ENCODE peak calls at places on chromosomes 5 and 9, in seven cellular contexts. One of them, this sample, is unnamed.

GRCh38 chr9:110179734-110180133 is 28.2 kb downstream of the C9orf152 start:
- DNase-seq in Panc1: no peak
- DNase-seq in K562: no peak
- DNase-seq in H1: no peak
- DNase-seq in GM12878: no peak
- DNase-seq in HepG2: no peak
- DNase-seq in HCT116: no peak
- DNase-seq in this sample: no peak

GRCh38 chr9:121059998-121060636 is 10.0 kb upstream of the C5 start:
- DNase-seq in Panc1: peak; percentile 33
- DNase-seq in GM12878: no peak
- DNase-seq in HCT116: peak; percentile 64
- DNase-seq in H1: no peak
- DNase-seq in K562: peak; percentile 24
- DNase-seq in HepG2: peak; percentile 56
- DNase-seq in this sample: peak; percentile 47

GRCh38 chr9:134669556-134669955 is 28.0 kb downstream of the COL5A1 start:
- DNase-seq in Panc1: no peak
- DNase-seq in HepG2: no peak
- DNase-seq in H1: no peak
- DNase-seq in GM12878: no peak
- DNase-seq in K562: no peak
- DNase-seq in HCT116: no peak
- DNase-seq in this sample: no peak

GRCh38 chr5:118736396-118736795 is 252.0 kb downstream of the DTWD2 start:
- DNase-seq in GM12878: no peak
- DNase-seq in HCT116: no peak
- DNase-seq in H1: no peak
- DNase-seq in K562: no peak
- DNase-seq in HepG2: no peak
- DNase-seq in Panc1: no peak
- DNase-seq in this sample: no peak

GRCh38 chr5:140141241-140141640 is 15.5 kb downstream of the IGIP start:
- DNase-seq in GM12878: no peak
- DNase-seq in HCT116: no peak
- DNase-seq in H1: no peak
- DNase-seq in K562: no peak
- DNase-seq in HepG2: no peak
- DNase-seq in Panc1: no peak
- DNase-seq in this sample: no peak

GRCh38 chr9:134272302-134273023 is 53.8 kb upstream of the RXRA start:
- DNase-seq in HCT116: no peak
- DNase-seq in K562: no peak
- DNase-seq in H1: no peak
- DNase-seq in HepG2: no peak
- DNase-seq in Panc1: no peak
- DNase-seq in GM12878: no peak
- DNase-seq in this sample: no peak

GRCh38 chr9:87657190-87657589 is 68.7 kb upstream of the CTSL start:
- DNase-seq in Panc1: no peak
- DNase-seq in HepG2: no peak
- DNase-seq in K562: no peak
- DNase-seq in GM12878: no peak
- DNase-seq in HCT116: no peak
- DNase-seq in H1: no peak
- DNase-seq in this sample: no peak

GRCh38 chr5:174418809-174419522 is 305.4 kb upstream of the MSX2 start:
- DNase-seq in GM12878: no peak
- DNase-seq in Panc1: no peak
- DNase-seq in K562: no peak
- DNase-seq in HepG2: peak; percentile 7
- DNase-seq in HCT116: peak; percentile 15
- DNase-seq in H1: peak; percentile 65
- DNase-seq in this sample: peak; percentile 39

GRCh38 chr9:18982246-18982589 is 50.8 kb downstream of the SAXO1 start:
- DNase-seq in GM12878: no peak
- DNase-seq in K562: no peak
- DNase-seq in HCT116: no peak
- DNase-seq in H1: no peak
- DNase-seq in Panc1: no peak
- DNase-seq in HepG2: no peak
- DNase-seq in this sample: no peak

GRCh38 chr9:12726795-12727194 is 33.6 kb downstream of the TYRP1 start:
- DNase-seq in HepG2: no peak
- DNase-seq in GM12878: no peak
- DNase-seq in H1: no peak
- DNase-seq in Panc1: no peak
- DNase-seq in K562: no peak
- DNase-seq in HCT116: no peak
- DNase-seq in this sample: no peak

GRCh38 chr5:57501414-57502321 is 19.1 kb upstream of the ACTBL2 start:
- DNase-seq in HCT116: no peak
- DNase-seq in K562: no peak
- DNase-seq in H1: no peak
- DNase-seq in Panc1: no peak
- DNase-seq in HepG2: no peak
- DNase-seq in GM12878: no peak
- DNase-seq in this sample: peak; percentile 16

GRCh38 chr5:15995206-15996052 is 184.2 kb downstream of the MARCHF11 start:
- DNase-seq in Panc1: peak; percentile 8
- DNase-seq in HepG2: peak; percentile 5
- DNase-seq in H1: peak; percentile 48
- DNase-seq in HCT116: no peak
- DNase-seq in GM12878: no peak
- DNase-seq in K562: no peak
- DNase-seq in this sample: peak; percentile 5

GRCh38 chr9:112361602-112362001 is 18.3 kb upstream of the HSDL2 start:
- DNase-seq in Panc1: no peak
- DNase-seq in GM12878: no peak
- DNase-seq in H1: no peak
- DNase-seq in HepG2: peak; percentile 37
- DNase-seq in K562: no peak
- DNase-seq in HCT116: peak; percentile 33
- DNase-seq in this sample: peak; percentile 18

GRCh38 chr5:92761585-92761984 is 819.4 kb downstream of the NR2F1-AS1 start:
- DNase-seq in HepG2: no peak
- DNase-seq in K562: no peak
- DNase-seq in H1: no peak
- DNase-seq in Panc1: no peak
- DNase-seq in GM12878: no peak
- DNase-seq in HCT116: no peak
- DNase-seq in this sample: no peak
- TF ChIP-seq SIN3A in HepG2: no peak
- TF ChIP-seq SIN3A in K562: no peak
- TF ChIP-seq SIN3A in H1: no peak
- TF ChIP-seq SIN3A in Panc1: no peak
- TF ChIP-seq SIN3A in GM12878: no peak
- TF ChIP-seq SIN3A in HCT116: no peak
- TF ChIP-seq SIN3A in this sample: no peak

DNA sequence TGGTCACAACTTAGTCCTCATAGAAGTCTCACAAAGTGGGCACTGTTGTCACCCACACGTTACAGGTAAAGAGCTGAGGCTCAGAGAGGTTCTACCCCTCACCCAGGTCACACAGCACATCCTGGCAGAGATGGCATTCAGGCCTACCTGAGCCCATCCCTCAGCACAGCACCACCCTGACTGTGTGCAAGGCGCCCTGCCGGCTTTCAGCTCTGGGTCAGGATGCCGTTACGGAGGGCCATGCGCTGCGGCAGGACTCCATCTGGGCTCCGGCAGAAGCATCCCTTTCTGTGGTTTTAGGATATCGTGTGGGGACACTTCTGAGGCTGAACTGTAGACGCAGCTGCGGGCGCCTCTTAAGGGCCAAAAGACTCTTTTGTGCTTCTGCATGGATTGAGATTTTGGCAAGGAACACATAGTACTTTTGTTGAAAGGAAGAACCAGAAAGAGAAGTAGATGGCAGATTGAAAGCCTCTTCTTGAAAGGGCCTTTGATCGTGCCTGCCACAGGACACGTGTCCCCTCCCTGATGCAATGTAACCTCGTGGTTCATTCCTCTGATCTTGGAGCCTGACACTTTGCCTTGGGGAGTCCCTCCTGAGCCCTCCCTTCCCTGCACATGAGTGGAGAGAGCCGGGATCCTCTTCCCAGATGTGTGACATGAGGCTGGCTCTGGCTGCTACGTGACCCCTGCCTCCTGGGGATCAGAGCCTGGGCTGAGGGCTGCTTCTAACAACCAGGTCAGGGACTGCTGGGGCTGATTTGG is 31.3 kb downstream of the USP20 start:
- DNase-seq in GM12878: no peak
- DNase-seq in Panc1: no peak
- DNase-seq in K562: no peak
- DNase-seq in H1: no peak
- DNase-seq in HCT116: no peak
- DNase-seq in HepG2: no peak
- DNase-seq in this sample: no peak
- TF ChIP-seq SIN3A in GM12878: no peak
- TF ChIP-seq SIN3A in Panc1: no peak
- TF ChIP-seq SIN3A in K562: no peak
- TF ChIP-seq SIN3A in H1: no peak
- TF ChIP-seq SIN3A in HCT116: no peak
- TF ChIP-seq SIN3A in HepG2: no peak
- TF ChIP-seq SIN3A in this sample: no peak

DNA sequence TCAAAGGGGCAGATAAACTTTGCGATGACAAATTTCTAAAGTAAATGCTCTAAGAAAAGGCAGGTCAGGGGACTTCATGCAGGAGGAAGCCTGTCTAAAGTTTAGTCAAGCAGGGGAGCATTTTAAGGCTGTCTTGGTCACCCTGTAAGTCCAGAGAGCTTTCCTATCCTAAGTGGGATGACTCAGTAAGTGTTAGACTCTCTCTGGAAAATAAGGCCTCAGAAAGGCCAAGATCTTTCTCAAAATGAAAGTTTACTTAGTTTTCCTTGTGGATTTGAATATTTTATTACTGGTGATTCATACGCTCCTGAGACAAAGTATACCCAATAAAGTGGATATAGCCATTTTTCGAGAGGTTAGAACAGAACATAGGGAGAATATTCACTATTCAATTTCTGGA is 806.9 kb upstream of the CDH9 start:
- DNase-seq in K562: no peak
- DNase-seq in HCT116: no peak
- DNase-seq in GM12878: no peak
- DNase-seq in H1: no peak
- DNase-seq in Panc1: no peak
- DNase-seq in HepG2: no peak
- DNase-seq in this sample: no peak
- TF ChIP-seq SIN3A in K562: no peak
- TF ChIP-seq SIN3A in HCT116: no peak
- TF ChIP-seq SIN3A in GM12878: no peak
- TF ChIP-seq SIN3A in H1: no peak
- TF ChIP-seq SIN3A in Panc1: no peak
- TF ChIP-seq SIN3A in HepG2: no peak
- TF ChIP-seq SIN3A in this sample: no peak

GRCh38 chr5:36492998-36493655 is 113.3 kb upstream of the SLC1A3 start:
- DNase-seq in HepG2: no peak
- DNase-seq in Panc1: no peak
- DNase-seq in K562: no peak
- DNase-seq in HCT116: peak; percentile 4
- DNase-seq in GM12878: no peak
- DNase-seq in H1: no peak
- DNase-seq in this sample: no peak

GRCh38 chr5:36489505-36489904 is 116.9 kb upstream of the SLC1A3 start:
- DNase-seq in GM12878: no peak
- DNase-seq in Panc1: no peak
- DNase-seq in H1: no peak
- DNase-seq in HCT116: no peak
- DNase-seq in K562: no peak
- DNase-seq in HepG2: no peak
- DNase-seq in this sample: no peak

GRCh38 chr5:36494756-36495637 is 111.4 kb upstream of the SLC1A3 start:
- DNase-seq in GM12878: no peak
- DNase-seq in HCT116: no peak
- DNase-seq in K562: no peak
- DNase-seq in Panc1: no peak
- DNase-seq in H1: no peak
- DNase-seq in HepG2: no peak
- DNase-seq in this sample: no peak

GRCh38 chr5:36494028-36494427 is 112.4 kb upstream of the SLC1A3 start:
- DNase-seq in Panc1: no peak
- DNase-seq in HCT116: no peak
- DNase-seq in GM12878: no peak
- DNase-seq in H1: no peak
- DNase-seq in HepG2: no peak
- DNase-seq in K562: no peak
- DNase-seq in this sample: no peak

DNA sequence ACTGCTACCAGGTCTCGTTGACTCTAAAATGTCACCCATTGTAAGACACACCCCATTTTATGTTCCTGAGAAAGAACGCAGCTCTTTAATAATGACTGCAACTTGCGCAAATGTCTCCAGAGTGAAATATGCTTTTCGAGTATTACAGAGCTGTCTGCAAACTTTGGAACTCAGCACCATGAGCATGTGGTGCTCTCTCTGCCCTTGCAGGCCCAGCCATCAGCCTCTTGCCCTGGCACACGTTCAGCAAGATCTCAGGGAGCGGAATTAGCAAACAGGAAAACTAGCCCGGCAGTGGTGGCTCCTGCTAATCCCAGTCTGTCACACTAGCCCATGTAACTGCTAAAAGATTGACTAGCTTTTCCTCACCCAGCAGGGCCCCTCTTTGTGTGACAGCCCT is 114.5 kb upstream of the SLC1A3 start:
- DNase-seq in HepG2: no peak
- DNase-seq in K562: no peak
- DNase-seq in HCT116: no peak
- DNase-seq in Panc1: no peak
- DNase-seq in H1: no peak
- DNase-seq in GM12878: no peak
- DNase-seq in this sample: no peak
- TF ChIP-seq SIN3A in HepG2: no peak
- TF ChIP-seq SIN3A in K562: no peak
- TF ChIP-seq SIN3A in HCT116: no peak
- TF ChIP-seq SIN3A in Panc1: no peak
- TF ChIP-seq SIN3A in H1: no peak
- TF ChIP-seq SIN3A in GM12878: no peak
- TF ChIP-seq SIN3A in this sample: no peak

DNA sequence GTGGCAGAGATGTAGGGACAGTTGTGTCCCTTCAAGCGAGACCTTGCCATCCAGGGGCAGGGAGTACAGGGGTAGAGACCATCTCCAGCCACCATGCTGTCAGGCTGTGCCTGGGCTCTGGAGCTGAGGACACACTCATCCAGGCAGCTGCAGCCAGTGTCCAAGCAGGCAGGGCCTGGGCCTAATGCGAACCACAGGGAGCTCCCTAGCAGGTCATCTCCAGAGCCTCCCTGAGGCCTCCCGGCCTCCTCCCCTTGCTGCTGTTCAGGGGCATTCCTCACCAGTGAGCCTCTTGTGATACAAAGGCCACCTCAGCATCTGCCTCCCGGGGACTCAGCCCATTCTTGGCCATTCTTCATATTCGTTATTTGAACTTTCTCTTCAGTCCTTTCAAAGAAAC is 35.0 kb downstream of the TPPP start:
- DNase-seq in HepG2: no peak
- DNase-seq in Panc1: no peak
- DNase-seq in GM12878: no peak
- DNase-seq in K562: peak; percentile 31
- DNase-seq in H1: no peak
- DNase-seq in HCT116: no peak
- DNase-seq in this sample: no peak
- TF ChIP-seq SIN3A in HepG2: no peak
- TF ChIP-seq SIN3A in Panc1: no peak
- TF ChIP-seq SIN3A in GM12878: no peak
- TF ChIP-seq SIN3A in K562: no peak
- TF ChIP-seq SIN3A in H1: no peak
- TF ChIP-seq SIN3A in HCT116: no peak
- TF ChIP-seq SIN3A in this sample: no peak